ENCODE peak calls at places on chromosomes 7 and 10, in seven cellular contexts. J is HEK293T; F is occipital lobe; E is RPMI8226; R is A172; S is CD8-positive, alpha-beta memory T cell; G is non-pigmented ciliary epithelial cell. Q is an unnamed sample.

GRCh38 chr10:119020627-119020946 is 8.9 kb upstream of the NANOS1 start:
- DNase-seq in G (no peak), E (no peak), R (peak; percentile 41), F (no peak), J (no peak), S (no peak), Q (no peak)

GRCh38 chr10:97138174-97138573 is 47.6 kb downstream of the SLIT1 start:
- DNase-seq in G (no peak), R (no peak), E (no peak), J (peak; percentile 42), S (no peak), F (no peak), Q (no peak)

GRCh38 chr7:86913709-86914108 is 145.7 kb downstream of the ELAPOR2 start:
- DNase-seq in E (no peak), J (no peak), F (no peak), G (peak; percentile 18), S (no peak), R (no peak), Q (no peak)

GRCh38 chr7:50317221-50317678 is 12.7 kb downstream of the IKZF1 start:
- DNase-seq in G (no peak), E (no peak), J (no peak), S (peak; percentile 74), R (no peak), F (no peak), Q (no peak)

GRCh38 chr10:60182691-60183090 is 207.0 kb downstream of the ANK3 start:
- DNase-seq in E (no peak), J (no peak), F (no peak), S (no peak), G (no peak), R (no peak), Q (no peak)

GRCh38 chr10:123576706-123577105 is 89.4 kb upstream of the GPR26 start:
- DNase-seq in J (no peak), E (no peak), S (no peak), F (no peak), G (no peak), R (no peak), Q (no peak)

GRCh38 chr10:112775892-112776679 is 174.0 kb upstream of the TCF7L2 start:
- DNase-seq in G (no peak), R (no peak), J (no peak), S (no peak), F (no peak), E (no peak), Q (no peak)

GRCh38 chr10:132101529-132101928 is 35.8 kb downstream of the JAKMIP3 start:
- DNase-seq in S (no peak), J (no peak), R (no peak), E (no peak), F (no peak), G (no peak), Q (no peak)

GRCh38 chr7:131792311-131792710 is 235.9 kb upstream of the PODXL start:
- DNase-seq in S (no peak), E (no peak), R (no peak), G (no peak), F (no peak), J (no peak), Q (no peak)

GRCh38 chr7:101087334-101088068 is 2.2 kb downstream of the TRIM56 start:
- DNase-seq in F (no peak), J (no peak), E (no peak), R (no peak), G (no peak), S (no peak), Q (no peak)

GRCh38 chr7:151705744-151706567 is 171.0 kb downstream of the PRKAG2 start:
- DNase-seq in E (peak; percentile 33), R (peak; percentile 63), F (no peak), J (peak; percentile 76), S (no peak), G (no peak), Q (peak; percentile 24)

GRCh38 chr10:100743626-100744135 is 1.7 kb upstream of the PAX2 start:
- DNase-seq in R (peak; percentile 65), G (peak; percentile 5), E (peak; percentile 67), S (no peak), J (peak; percentile 84), F (no peak), Q (peak; percentile 8)

GRCh38 chr7:2943851-2944601 is 99.6 kb downstream of the CARD11 start:
- DNase-seq in J (no peak), E (no peak), F (no peak), G (no peak), S (peak; percentile 38), R (no peak), Q (no peak)

GRCh38 chr7:47478926-47479791 is 102.8 kb downstream of the TNS3 start:
- DNase-seq in F (no peak), G (no peak), E (peak; percentile 68), R (no peak), J (no peak), S (no peak), Q (no peak)

GRCh38 chr7:21454182-21454581 is 26.3 kb downstream of the SP4 start:
- DNase-seq in F (no peak), J (no peak), S (no peak), E (no peak), G (no peak), R (no peak), Q (no peak)

GRCh38 chr10:22618081-22618785 is 96.1 kb downstream of the PIP4K2A start:
- DNase-seq in R (peak; percentile 92), E (peak; percentile 34), F (no peak), S (no peak), J (no peak), G (no peak), Q (no peak)

GRCh38 chr7:142557971-142558582 is 191.2 kb upstream of the PRSS1 start:
- DNase-seq in R (peak; percentile 64), G (no peak), F (no peak), E (peak; percentile 55), S (peak; percentile 64), J (peak; percentile 74), Q (no peak)

GRCh38 chr7:5455581-5456222 is 32.1 kb upstream of the TNRC18 start:
- DNase-seq in G (no peak), J (no peak), S (no peak), E (no peak), F (no peak), R (no peak), Q (no peak)

GRCh38 chr7:96708872-96709271 is 774 bp downstream of the SEM1 start:
- DNase-seq in F (no peak), J (no peak), G (no peak), S (no peak), E (no peak), R (no peak), Q (no peak)

GRCh38 chr7:151759591-151760042 is 117.3 kb downstream of the PRKAG2 start:
- DNase-seq in S (peak; percentile 71), F (peak; percentile 30), R (peak; percentile 68), E (peak; percentile 63), J (peak; percentile 91), G (no peak), Q (peak; percentile 16)

GRCh38 chr10:34219860-34220518 is 595.1 kb downstream of the PARD3 start:
- DNase-seq in F (no peak), R (no peak), J (no peak), E (no peak), S (no peak), G (no peak), Q (no peak)

GRCh38 chr7:30813466-30813865 is 42.2 kb downstream of the MINDY4 start:
- DNase-seq in G (no peak), S (no peak), J (no peak), R (no peak), E (no peak), F (no peak), Q (no peak)

GRCh38 chr10:36597921-36598320 is 527.5 kb upstream of the ANKRD30A start:
- DNase-seq in G (no peak), R (no peak), J (no peak), F (no peak), S (no peak), E (no peak), Q (no peak)

GRCh38 chr10:14648042-14648765 is 126.5 kb downstream of the FAM107B start:
- DNase-seq in R (peak; percentile 35), S (peak; percentile 86), J (no peak), G (peak; percentile 54), F (peak; percentile 19), E (peak; percentile 95), Q (peak; percentile 24)